ENCODE peak calls at places on chromosomes 11 and 22, in six cellular contexts. P is prostate gland, J is GM23338, R is transverse colon, S is vagina, Z is spleen. K is an unnamed sample.

GRCh38 chr22:50318698-50319411 is 8.0 kb downstream of the DENND6B start:
- DNase-seq in P (no peak), J (no peak), R (no peak), S (no peak), Z (no peak), K (no peak)

GRCh38 chr11:15275141-15275540 is 160.4 kb downstream of the INSC start:
- DNase-seq in P (no peak), J (no peak), R (no peak), S (no peak), Z (no peak), K (no peak)

GRCh38 chr11:69317401-69318092 is 23.6 kb downstream of the MYEOV start:
- DNase-seq in P (no peak), J (no peak), R (no peak), S (no peak), Z (peak), K (no peak)

GRCh38 chr11:126963603-126964353 is 36.8 kb downstream of the KIRREL3 start:
- DNase-seq in P (no peak), J (no peak), R (peak), S (no peak), Z (no peak), K (no peak)

GRCh38 chr22:49687786-49688515 is 139.7 kb downstream of the BRD1 start:
- DNase-seq in P (no peak), J (no peak), R (no peak), S (peak), Z (peak), K (no peak)

GRCh38 chr11:32288276-32288675 is 147.1 kb downstream of the WT1 start:
- DNase-seq in P (no peak), J (peak), R (no peak), S (no peak), Z (no peak), K (no peak)

GRCh38 chr22:41501209-41501608 is 32.3 kb downstream of the ACO2 start:
- DNase-seq in P (no peak), J (peak), R (no peak), S (no peak), Z (no peak), K (no peak)

GRCh38 chr11:75450826-75451783 is 18.1 kb upstream of the KLHL35 start:
- DNase-seq in P (no peak), J (peak), R (no peak), S (no peak), Z (no peak), K (no peak)

GRCh38 chr11:25183436-25183835 is 686.6 kb downstream of the LUZP2 start:
- DNase-seq in P (no peak), J (no peak), R (no peak), S (no peak), Z (no peak), K (no peak)

GRCh38 chr22:31253949-31254348 is 38.3 kb downstream of the PIK3IP1 start:
- DNase-seq in P (peak), J (peak), R (peak), S (no peak), Z (no peak), K (peak)

GRCh38 chr11:114229062-114229450 is 67.1 kb upstream of the NNMT start:
- DNase-seq in P (no peak), J (no peak), R (no peak), S (no peak), Z (no peak), K (no peak)

GRCh38 chr11:63020671-63021255 is 5.1 kb upstream of the SLC22A8 start:
- DNase-seq in P (no peak), J (peak), R (no peak), S (peak), Z (no peak), K (no peak)

GRCh38 chr11:13354335-13354734 is 76.7 kb downstream of the BMAL1 start:
- DNase-seq in P (no peak), J (peak), R (no peak), S (no peak), Z (no peak), K (no peak)

DNA sequence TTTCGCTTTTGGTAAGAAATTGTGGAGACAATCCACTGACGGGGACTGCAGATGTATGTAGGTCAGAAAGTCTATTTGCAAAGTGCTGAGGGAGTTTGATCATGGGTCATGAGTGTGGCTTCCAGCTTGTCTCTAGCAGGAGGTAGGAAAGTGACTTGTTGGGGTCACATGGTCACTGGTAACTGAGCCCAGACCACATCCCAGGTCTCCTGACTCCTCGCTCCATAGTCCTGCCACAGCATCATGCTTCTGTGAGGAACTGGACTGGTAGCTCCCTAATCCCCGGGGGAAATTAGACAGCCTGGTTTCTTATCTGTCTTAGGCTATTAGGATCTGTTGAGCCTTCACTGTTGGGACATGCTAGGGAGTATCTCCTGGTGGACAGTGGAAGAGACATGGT is 142.1 kb downstream of the MYO18B start:
- DNase-seq in P (no peak), J (no peak), R (no peak), S (no peak), Z (no peak), K (no peak)
- H3K27ac ChIP-seq in P (no peak), J (no peak), R (no peak), S (no peak), Z (no peak), K (no peak)

GRCh38 chr11:65997286-65997685 is 4.7 kb downstream of the EIF1AD start:
- DNase-seq in P (no peak), J (no peak), R (no peak), S (no peak), Z (no peak), K (no peak)
- TF ChIP-seq POLR2AphosphoS5 in P (no peak), J (no peak), R (no peak), S (no peak), Z (no peak), K (no peak)

DNA sequence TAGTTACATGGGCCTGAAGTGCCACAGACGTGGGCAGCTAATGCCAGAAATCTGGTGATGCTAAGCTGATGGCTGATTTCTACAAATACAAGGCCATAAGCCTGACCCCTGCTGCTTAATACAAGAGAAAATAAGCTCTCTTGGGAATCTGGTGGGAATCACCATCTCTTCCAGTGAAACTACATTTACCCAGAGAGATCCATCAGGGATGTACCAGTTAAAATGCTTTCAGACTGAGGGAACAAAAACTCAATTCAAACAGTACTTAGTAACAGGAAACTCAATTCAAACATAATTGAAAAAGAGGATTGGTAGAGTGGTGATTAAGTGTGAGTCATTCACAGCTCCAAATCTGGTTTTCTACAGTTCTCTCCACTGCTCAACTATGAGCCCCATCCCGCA is 1.7 kb upstream of the CAVIN3 start:
- DNase-seq in P (no peak), J (peak), R (no peak), S (no peak), Z (no peak), K (no peak)
- H3K27ac ChIP-seq in P (peak), J (peak), R (peak), S (peak), Z (peak), K (peak)

DNA sequence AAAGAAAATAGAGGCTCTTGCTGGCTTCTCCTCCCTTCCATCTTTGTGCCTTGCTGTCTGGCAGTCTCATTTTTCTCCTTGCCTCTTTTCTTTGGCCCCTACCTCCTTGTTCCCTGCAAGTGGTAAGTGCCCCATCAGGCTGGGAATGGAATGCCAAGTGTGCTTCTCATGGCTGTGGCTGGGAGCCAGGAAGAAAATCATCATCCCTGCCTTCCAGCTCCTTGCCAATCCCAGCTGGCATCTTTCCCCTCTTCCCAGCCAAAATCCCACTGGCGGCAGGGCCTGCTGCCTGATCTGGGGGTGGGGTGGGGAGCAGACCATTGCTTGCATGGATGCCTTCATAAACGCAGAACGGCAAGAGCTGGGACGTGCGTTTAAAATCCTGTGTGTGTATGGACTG is 27.0 kb upstream of the SLC25A18 start:
- DNase-seq in P (no peak), J (peak), R (no peak), S (no peak), Z (no peak), K (no peak)
- TF ChIP-seq POLR2AphosphoS5 in P (no peak), J (no peak), R (no peak), S (no peak), Z (no peak), K (no peak)

GRCh38 chr11:102252339-102252891 is 64.9 kb upstream of the BIRC3 start:
- DNase-seq in P (no peak), J (no peak), R (no peak), S (no peak), Z (no peak), K (no peak)

GRCh38 chr11:102253018-102253775 is 64.1 kb upstream of the BIRC3 start:
- DNase-seq in P (no peak), J (peak), R (peak), S (no peak), Z (no peak), K (no peak)

GRCh38 chr11:102256251-102256650 is 61.0 kb upstream of the BIRC3 start:
- DNase-seq in P (peak), J (no peak), R (no peak), S (no peak), Z (no peak), K (no peak)

GRCh38 chr11:102251423-102251822 is 65.9 kb upstream of the BIRC3 start:
- DNase-seq in P (no peak), J (no peak), R (no peak), S (no peak), Z (no peak), K (no peak)

GRCh38 chr11:102254047-102254446 is 63.2 kb upstream of the BIRC3 start:
- DNase-seq in P (no peak), J (peak), R (no peak), S (no peak), Z (no peak), K (no peak)
- H3K27ac ChIP-seq in P (no peak), J (no peak), R (no peak), S (peak), Z (no peak), K (no peak)